ENCODE peak calls at places on chromosome 2, in seven cellular contexts. K is GM04504, B is suprapubic skin, A is Kasumi-1, I is uterus, S is GM23338, C is ureter. Q is an unnamed sample.
A peak's percentile ranks its signal among the peaks of the same experiment; 100 is the strongest.

GRCh38 chr2:185145316-185146121 is 547.2 kb downstream of the ZNF804A start:
- DNase-seq in A (no peak), B (no peak), C (no peak), S (no peak), I (no peak), K (no peak), Q (no peak)

GRCh38 chr2:75608684-75609333 is 37.8 kb upstream of the MRPL19 start:
- DNase-seq in C (peak; percentile 55), B (no peak), A (peak; percentile 26), S (peak; percentile 83), I (peak; percentile 22), K (no peak), Q (peak; percentile 41)

GRCh38 chr2:59900728-59901452 is 652.6 kb downstream of the BCL11A start:
- DNase-seq in I (no peak), B (no peak), A (no peak), C (no peak), S (no peak), K (no peak), Q (no peak)

GRCh38 chr2:133566967-133567645 is 1.2 kb downstream of the NCKAP5 start:
- DNase-seq in S (peak; percentile 6), K (peak; percentile 46), I (no peak), B (peak; percentile 64), C (peak; percentile 47), A (no peak), Q (no peak)

GRCh38 chr2:142980246-142981068 is 103.0 kb downstream of the KYNU start:
- DNase-seq in C (no peak), B (no peak), S (peak; percentile 42), K (peak; percentile 9), I (no peak), A (peak; percentile 84), Q (no peak)

GRCh38 chr2:10475811-10476660 is 27.9 kb upstream of the ODC1 start:
- DNase-seq in I (no peak), C (no peak), A (no peak), S (no peak), B (peak; percentile 41), K (no peak), Q (no peak)

GRCh38 chr2:47783491-47784330 is 766 bp downstream of the MSH6 start:
- DNase-seq in A (peak; percentile 75), B (peak; percentile 85), K (peak; percentile 12), C (peak; percentile 62), S (peak; percentile 89), I (peak; percentile 73), Q (peak; percentile 66)

GRCh38 chr2:106085441-106085911 is 108.6 kb downstream of the UXS1 start:
- DNase-seq in C (no peak), S (peak; percentile 69), K (no peak), B (no peak), I (no peak), A (peak; percentile 74), Q (peak; percentile 60)

GRCh38 chr2:119184512-119184911 is 26.0 kb upstream of the C1QL2 start:
- DNase-seq in C (no peak), A (no peak), B (no peak), K (no peak), S (no peak), I (no peak), Q (no peak)

GRCh38 chr2:102337012-102337411 is 18.6 kb upstream of the IL18R1 start:
- DNase-seq in B (no peak), K (no peak), C (no peak), S (no peak), I (no peak), A (no peak), Q (no peak)

GRCh38 chr2:95331606-95332005 is 34.5 kb downstream of the KCNIP3 start:
- DNase-seq in S (no peak), C (no peak), B (no peak), I (no peak), A (no peak), K (no peak), Q (no peak)

Q was measured in CD8-positive, alpha-beta memory T cell.